ENCODE peak calls at places on chromosomes 2 and 18, in five cellular contexts. V, C, D, Y and T are unnamed samples.

GRCh38 chr2:223084873-223085272 is 32.9 kb downstream of the KCNE4 start:
- DNase-seq in D (peak), V (no peak), Y (no peak), C (peak), T (peak)

GRCh38 chr2:16179701-16180402 is 239.5 kb downstream of the MYCN start:
- DNase-seq in D (no peak), Y (no peak), V (no peak), C (no peak), T (no peak)

GRCh38 chr2:7992612-7993596 is 689.0 kb upstream of the ID2 start:
- DNase-seq in D (no peak), V (no peak), C (peak), Y (no peak), T (no peak)

GRCh38 chr2:181411105-181411849 is 45.9 kb upstream of the ITGA4 start:
- DNase-seq in Y (no peak), D (no peak), V (no peak), C (no peak), T (no peak)

GRCh38 chr18:79508565-79509535 is 113.1 kb downstream of the NFATC1 start:
- DNase-seq in V (peak), Y (no peak), D (peak), C (no peak), T (peak)

GRCh38 chr2:186256540-186256939 is 229.5 kb upstream of the ZC3H15 start:
- DNase-seq in C (peak), Y (peak), V (no peak), D (no peak), T (no peak)

GRCh38 chr2:234251326-234252271 is 201.1 kb downstream of the SPP2 start:
- DNase-seq in D (no peak), C (peak), V (no peak), Y (peak), T (no peak)

GRCh38 chr2:1585635-1586034 is 158.7 kb downstream of the PXDN start:
- DNase-seq in Y (no peak), D (no peak), C (no peak), V (no peak), T (no peak)

GRCh38 chr18:32542221-32542798 is 71.6 kb upstream of the GAREM1 start:
- DNase-seq in D (no peak), C (peak), Y (no peak), V (no peak), T (no peak)

DNA sequence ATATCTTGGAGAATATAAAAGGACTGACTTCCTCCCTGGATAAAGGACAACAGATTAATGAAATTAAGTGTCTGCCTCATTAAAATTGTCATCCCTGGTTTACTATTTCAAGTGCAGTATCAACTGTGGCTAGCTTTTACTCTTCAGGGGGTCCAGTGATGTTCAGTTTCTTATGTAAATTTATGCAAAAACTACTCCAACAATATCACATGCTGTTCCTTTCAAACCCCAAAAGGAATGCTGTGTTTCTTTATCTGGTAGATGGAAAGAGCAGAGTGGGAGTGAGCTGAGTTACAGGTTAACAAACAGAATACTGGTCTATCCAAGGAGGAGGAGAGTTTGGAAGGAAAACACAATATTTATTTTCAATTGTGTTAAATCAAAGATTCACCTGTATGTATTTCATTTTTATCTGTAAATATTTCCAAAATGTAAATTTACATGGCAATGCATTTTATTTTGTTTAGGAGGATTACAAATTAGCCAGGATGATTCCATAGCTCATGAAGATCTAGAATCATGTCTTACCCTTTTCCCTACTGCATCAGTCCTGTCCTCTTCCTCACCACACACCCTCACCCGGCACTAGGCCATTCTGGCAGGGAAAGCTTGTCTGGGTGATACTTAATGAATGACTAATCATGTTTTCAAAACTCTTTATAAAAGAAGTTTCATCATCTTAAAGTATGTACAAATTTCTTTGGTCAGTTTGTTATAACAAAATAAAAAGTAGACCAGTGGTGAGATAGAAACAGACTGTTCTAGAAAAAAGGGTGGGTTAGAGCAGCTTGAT is 283.5 kb upstream of the VWC2L start:
- DNase-seq in D (peak), C (peak), V (no peak), Y (no peak), T (no peak)
- H3K27ac ChIP-seq in D (no peak), C (no peak), V (no peak), Y (no peak), T (no peak)

GRCh38 chr2:128537646-128538045 is 219.0 kb upstream of the HS6ST1 start:
- DNase-seq in Y (no peak), D (no peak), V (no peak), C (no peak), T (no peak)

GRCh38 chr2:128538401-128538800 is 219.7 kb upstream of the HS6ST1 start:
- DNase-seq in D (no peak), V (no peak), C (peak), Y (no peak), T (no peak)

GRCh38 chr2:128536925-128537620 is 218.4 kb upstream of the HS6ST1 start:
- DNase-seq in V (no peak), C (peak), D (no peak), Y (peak), T (peak)

GRCh38 chr2:128534688-128535392 is 216.2 kb upstream of the HS6ST1 start:
- DNase-seq in D (no peak), V (no peak), C (no peak), Y (no peak), T (no peak)

GRCh38 chr2:128535928-128536327 is 217.3 kb upstream of the HS6ST1 start:
- DNase-seq in Y (peak), C (peak), V (no peak), D (no peak), T (no peak)
- TF ChIP-seq CTCF in Y (no peak), C (no peak), V (no peak), D (no peak), T (no peak)

GRCh38 chr2:85549095-85549494 is 10.1 kb downstream of the MAT2A start:
- DNase-seq in V (no peak), D (no peak), C (no peak), Y (no peak), T (no peak)

GRCh38 chr2:85545780-85546240 is 6.8 kb downstream of the MAT2A start:
- DNase-seq in C (no peak), Y (no peak), V (no peak), D (no peak), T (no peak)

GRCh38 chr2:85547859-85548607 is 9.1 kb downstream of the MAT2A start:
- DNase-seq in D (no peak), C (peak), Y (no peak), V (no peak), T (no peak)

GRCh38 chr2:85548608-85548900 is 9.6 kb downstream of the MAT2A start:
- DNase-seq in V (no peak), Y (no peak), D (no peak), C (no peak), T (no peak)

DNA sequence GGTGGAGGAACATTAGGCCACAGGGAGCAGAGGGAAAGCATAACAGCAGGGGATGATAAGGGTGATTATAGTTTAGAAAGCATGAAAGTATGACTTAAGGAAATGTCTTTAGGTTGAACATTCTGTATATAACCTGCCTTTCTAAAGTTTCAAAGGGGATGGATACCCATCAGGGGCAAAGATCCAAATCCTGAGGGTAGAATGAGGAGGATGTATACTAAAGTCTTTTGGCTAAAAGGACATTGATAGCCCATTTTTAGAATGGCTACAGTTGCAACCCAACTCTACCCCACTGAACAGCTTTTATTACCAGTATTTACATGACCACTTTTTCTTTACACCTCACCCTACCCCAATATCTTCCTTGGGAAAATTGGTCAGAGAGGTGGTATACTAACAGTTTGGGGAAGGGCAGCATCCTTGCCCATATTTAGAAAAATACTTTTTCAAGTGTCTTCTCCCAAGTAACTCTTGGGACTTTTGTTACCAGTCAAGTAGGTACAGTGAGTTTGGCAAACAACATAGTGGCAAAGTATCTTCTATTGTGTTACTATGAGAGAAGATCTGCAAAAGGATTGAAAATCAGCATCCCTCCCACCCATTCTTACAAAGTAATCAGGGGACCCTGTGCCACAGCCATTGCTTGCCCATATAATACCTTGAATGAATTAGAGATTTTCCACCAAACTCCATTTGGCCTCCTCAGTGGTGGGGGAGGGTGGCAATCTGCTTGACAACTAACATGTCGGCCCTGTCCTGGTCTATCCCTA is 8.3 kb downstream of the MAT2A start:
- DNase-seq in Y (no peak), D (no peak), V (no peak), C (no peak), T (no peak)
- TF ChIP-seq POLR2A in Y (no peak), D (no peak), V (no peak), C (peak), T (no peak)

GRCh38 chr2:100009743-100010142 is 132.6 kb downstream of the AFF3 start:
- DNase-seq in D (no peak), Y (no peak), V (no peak), C (no peak), T (no peak)
- H3K27ac ChIP-seq in D (no peak), Y (no peak), V (no peak), C (peak), T (no peak)